ENCODE peak calls at places on chromosomes 1 and 21, in five cellular contexts. One of them, this sample, is unnamed. For H3K36me3, the result is how much of the 10 kb centered on the place peaks cover.

GRCh38 chr1:174815036-174815435 is 184.7 kb upstream of the CACYBP start:
- DNase-seq in tibial nerve: no peak
- DNase-seq in neuronal stem cell: no peak
- DNase-seq in GM23338: no peak
- DNase-seq in OCI-LY7: peak
- DNase-seq in this sample: no peak

GRCh38 chr1:111471012-111471411 is 2.8 kb upstream of the C1orf162 start:
- DNase-seq in tibial nerve: no peak
- DNase-seq in neuronal stem cell: no peak
- DNase-seq in GM23338: no peak
- DNase-seq in OCI-LY7: peak
- DNase-seq in this sample: peak

GRCh38 chr1:150999051-150999674 is 7.5 kb downstream of the MINDY1 start:
- DNase-seq in tibial nerve: no peak
- DNase-seq in neuronal stem cell: no peak
- DNase-seq in GM23338: no peak
- DNase-seq in OCI-LY7: no peak
- DNase-seq in this sample: no peak

GRCh38 chr21:28892550-28893111 is 100.0 kb downstream of the LTN1 start:
- DNase-seq in tibial nerve: no peak
- DNase-seq in neuronal stem cell: no peak
- DNase-seq in GM23338: no peak
- DNase-seq in OCI-LY7: no peak
- DNase-seq in this sample: no peak

GRCh38 chr1:66652556-66652955 is 99.7 kb upstream of the DYNLT5 start:
- DNase-seq in tibial nerve: no peak
- DNase-seq in neuronal stem cell: no peak
- DNase-seq in GM23338: peak
- DNase-seq in OCI-LY7: no peak
- DNase-seq in this sample: no peak

GRCh38 chr21:35328856-35329455 is 279.9 kb upstream of the RUNX1 start:
- DNase-seq in tibial nerve: no peak
- DNase-seq in neuronal stem cell: no peak
- DNase-seq in GM23338: no peak
- DNase-seq in OCI-LY7: no peak
- DNase-seq in this sample: no peak

GRCh38 chr1:184567016-184567415 is 180.2 kb downstream of the C1orf21 start:
- DNase-seq in tibial nerve: no peak
- DNase-seq in neuronal stem cell: no peak
- DNase-seq in GM23338: no peak
- DNase-seq in OCI-LY7: no peak
- DNase-seq in this sample: no peak

GRCh38 chr1:94237291-94238226 is at the start of gene ARHGAP29:
- DNase-seq in tibial nerve: peak
- DNase-seq in neuronal stem cell: peak
- DNase-seq in GM23338: peak
- DNase-seq in OCI-LY7: peak
- DNase-seq in this sample: peak

GRCh38 chr1:9867408-9868243 is 42.4 kb downstream of the CTNNBIP1 start:
- DNase-seq in tibial nerve: peak
- DNase-seq in neuronal stem cell: peak
- DNase-seq in GM23338: peak
- DNase-seq in OCI-LY7: peak
- DNase-seq in this sample: peak

GRCh38 chr1:83077411-83077810 is 921.5 kb downstream of the TTLL7 start:
- DNase-seq in tibial nerve: no peak
- DNase-seq in neuronal stem cell: no peak
- DNase-seq in GM23338: no peak
- DNase-seq in OCI-LY7: no peak
- DNase-seq in this sample: no peak

GRCh38 chr1:226987623-226988336 is 47.7 kb downstream of the COQ8A start:
- DNase-seq in tibial nerve: no peak
- DNase-seq in neuronal stem cell: no peak
- DNase-seq in GM23338: no peak
- DNase-seq in OCI-LY7: no peak
- DNase-seq in this sample: no peak
- H3K36me3 ChIP-seq in tibial nerve: half or more
- H3K36me3 ChIP-seq in neuronal stem cell: under half
- H3K36me3 ChIP-seq in GM23338: under half
- H3K36me3 ChIP-seq in OCI-LY7: under half
- H3K36me3 ChIP-seq in this sample: under half

DNA sequence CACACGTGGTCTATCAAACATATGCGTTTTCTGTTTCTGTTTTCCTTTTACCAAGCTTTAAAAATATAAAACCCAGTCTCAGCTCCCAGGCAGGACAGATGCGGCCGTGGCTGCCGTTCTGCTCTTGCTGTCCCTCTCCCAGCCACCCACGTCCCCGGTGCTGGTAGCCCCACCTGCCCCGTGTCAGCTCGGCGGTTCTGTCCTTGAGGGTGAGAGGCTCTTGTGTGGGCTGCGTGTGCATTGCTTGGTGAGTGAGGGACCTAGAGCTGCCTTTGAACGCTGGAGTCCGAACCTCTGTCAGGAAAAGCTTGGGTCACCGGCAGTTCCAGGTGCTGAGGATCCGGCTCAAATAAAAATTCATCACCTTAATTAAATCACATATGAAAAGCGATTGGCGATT is 4.4 kb downstream of the RER1 start:
- DNase-seq in tibial nerve: no peak
- DNase-seq in neuronal stem cell: no peak
- DNase-seq in GM23338: no peak
- DNase-seq in OCI-LY7: no peak
- DNase-seq in this sample: no peak
- H3K36me3 ChIP-seq in tibial nerve: half or more
- H3K36me3 ChIP-seq in neuronal stem cell: half or more
- H3K36me3 ChIP-seq in GM23338: under half
- H3K36me3 ChIP-seq in OCI-LY7: half or more
- H3K36me3 ChIP-seq in this sample: under half

DNA sequence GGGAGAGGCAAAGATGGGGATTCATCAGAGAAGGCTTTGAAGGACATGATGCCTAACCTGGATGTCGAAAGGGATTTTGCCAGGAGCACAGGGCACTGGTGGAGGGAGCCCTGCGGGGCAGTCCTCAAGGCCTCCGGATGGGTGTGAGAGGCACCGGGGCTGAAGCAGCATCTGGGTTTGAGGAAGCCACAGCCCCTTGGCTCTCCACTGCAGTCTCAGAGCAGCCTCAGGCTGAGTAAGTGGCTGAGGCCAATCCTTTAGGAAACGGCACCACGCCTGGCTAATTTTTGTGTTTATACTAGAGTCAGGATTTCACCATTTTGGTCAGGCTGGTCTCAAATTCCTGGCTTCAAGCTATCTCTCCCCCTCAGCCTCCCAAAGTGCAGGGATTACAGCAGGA is 12.0 kb downstream of the ERVH48-1 start:
- DNase-seq in tibial nerve: no peak
- DNase-seq in neuronal stem cell: no peak
- DNase-seq in GM23338: peak
- DNase-seq in OCI-LY7: no peak
- DNase-seq in this sample: no peak
- H3K36me3 ChIP-seq in tibial nerve: half or more
- H3K36me3 ChIP-seq in neuronal stem cell: under half
- H3K36me3 ChIP-seq in GM23338: under half
- H3K36me3 ChIP-seq in OCI-LY7: under half
- H3K36me3 ChIP-seq in this sample: under half

GRCh38 chr21:41830764-41831452 is 48.2 kb downstream of the PRDM15 start:
- DNase-seq in tibial nerve: no peak
- DNase-seq in neuronal stem cell: no peak
- DNase-seq in GM23338: no peak
- DNase-seq in OCI-LY7: no peak
- DNase-seq in this sample: no peak

GRCh38 chr21:41830145-41830707 is 48.9 kb downstream of the PRDM15 start:
- DNase-seq in tibial nerve: no peak
- DNase-seq in neuronal stem cell: no peak
- DNase-seq in GM23338: no peak
- DNase-seq in OCI-LY7: no peak
- DNase-seq in this sample: no peak

GRCh38 chr21:41831453-41831831 is 47.7 kb downstream of the PRDM15 start:
- DNase-seq in tibial nerve: no peak
- DNase-seq in neuronal stem cell: no peak
- DNase-seq in GM23338: no peak
- DNase-seq in OCI-LY7: no peak
- DNase-seq in this sample: no peak

GRCh38 chr21:41827951-41828883 is 50.9 kb downstream of the PRDM15 start:
- DNase-seq in tibial nerve: no peak
- DNase-seq in neuronal stem cell: no peak
- DNase-seq in GM23338: no peak
- DNase-seq in OCI-LY7: peak
- DNase-seq in this sample: no peak

DNA sequence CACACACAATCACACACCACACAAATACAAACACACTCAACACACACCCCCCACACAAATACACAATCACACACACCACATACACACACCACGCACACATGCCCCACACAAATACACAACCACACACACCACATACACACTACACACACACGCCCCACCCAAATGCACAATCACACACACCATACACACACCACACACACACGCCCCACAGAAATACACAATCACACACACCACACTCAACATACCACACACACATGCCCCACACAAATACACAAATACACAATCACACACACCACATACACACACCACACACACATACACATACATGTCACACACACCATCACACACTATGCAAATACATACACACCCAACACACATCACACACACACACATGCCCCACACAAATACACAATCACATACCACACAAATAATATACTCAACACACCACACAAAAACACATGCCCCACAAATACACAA is 50.2 kb downstream of the PRDM15 start:
- DNase-seq in tibial nerve: no peak
- DNase-seq in neuronal stem cell: no peak
- DNase-seq in GM23338: no peak
- DNase-seq in OCI-LY7: no peak
- DNase-seq in this sample: no peak
- H3K36me3 ChIP-seq in tibial nerve: half or more
- H3K36me3 ChIP-seq in neuronal stem cell: under half
- H3K36me3 ChIP-seq in GM23338: under half
- H3K36me3 ChIP-seq in OCI-LY7: under half
- H3K36me3 ChIP-seq in this sample: under half

GRCh38 chr1:39845569-39846566 is 37.4 kb downstream of the TRIT1 start:
- DNase-seq in tibial nerve: peak
- DNase-seq in neuronal stem cell: no peak
- DNase-seq in GM23338: no peak
- DNase-seq in OCI-LY7: peak
- DNase-seq in this sample: peak
- H3K36me3 ChIP-seq in tibial nerve: half or more
- H3K36me3 ChIP-seq in neuronal stem cell: under half
- H3K36me3 ChIP-seq in GM23338: under half
- H3K36me3 ChIP-seq in OCI-LY7: half or more
- H3K36me3 ChIP-seq in this sample: under half

GRCh38 chr21:33670076-33670475 is 27.8 kb downstream of the ITSN1 start:
- DNase-seq in tibial nerve: no peak
- DNase-seq in neuronal stem cell: no peak
- DNase-seq in GM23338: no peak
- DNase-seq in OCI-LY7: no peak
- DNase-seq in this sample: no peak

GRCh38 chr21:33668620-33669019 is 26.3 kb downstream of the ITSN1 start:
- DNase-seq in tibial nerve: no peak
- DNase-seq in neuronal stem cell: no peak
- DNase-seq in GM23338: no peak
- DNase-seq in OCI-LY7: no peak
- DNase-seq in this sample: no peak

GRCh38 chr21:33673473-33673872 is 31.2 kb downstream of the ITSN1 start:
- DNase-seq in tibial nerve: no peak
- DNase-seq in neuronal stem cell: no peak
- DNase-seq in GM23338: no peak
- DNase-seq in OCI-LY7: no peak
- DNase-seq in this sample: no peak

DNA sequence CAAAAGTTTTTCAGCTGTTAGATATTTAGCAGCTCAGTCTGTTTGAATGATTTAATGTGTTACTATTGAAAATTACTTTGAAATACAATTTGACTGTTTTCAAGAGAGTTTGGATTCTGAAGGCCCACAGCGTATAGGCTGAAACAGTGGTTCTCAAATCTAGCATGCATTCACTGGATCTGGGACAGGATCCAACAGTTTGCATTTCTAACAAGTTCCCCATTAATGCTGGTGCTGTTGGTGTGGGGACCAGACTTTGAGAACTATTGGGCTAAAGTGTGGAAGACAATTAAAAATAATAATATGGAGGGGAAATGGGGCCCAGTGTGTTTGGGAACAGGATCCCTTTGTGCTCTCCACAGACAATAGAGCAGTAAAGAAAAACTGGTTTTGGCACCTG is 31.9 kb downstream of the ITSN1 start:
- DNase-seq in tibial nerve: no peak
- DNase-seq in neuronal stem cell: no peak
- DNase-seq in GM23338: no peak
- DNase-seq in OCI-LY7: no peak
- DNase-seq in this sample: no peak
- H3K36me3 ChIP-seq in tibial nerve: under half
- H3K36me3 ChIP-seq in neuronal stem cell: under half
- H3K36me3 ChIP-seq in GM23338: under half
- H3K36me3 ChIP-seq in OCI-LY7: under half
- H3K36me3 ChIP-seq in this sample: under half

DNA sequence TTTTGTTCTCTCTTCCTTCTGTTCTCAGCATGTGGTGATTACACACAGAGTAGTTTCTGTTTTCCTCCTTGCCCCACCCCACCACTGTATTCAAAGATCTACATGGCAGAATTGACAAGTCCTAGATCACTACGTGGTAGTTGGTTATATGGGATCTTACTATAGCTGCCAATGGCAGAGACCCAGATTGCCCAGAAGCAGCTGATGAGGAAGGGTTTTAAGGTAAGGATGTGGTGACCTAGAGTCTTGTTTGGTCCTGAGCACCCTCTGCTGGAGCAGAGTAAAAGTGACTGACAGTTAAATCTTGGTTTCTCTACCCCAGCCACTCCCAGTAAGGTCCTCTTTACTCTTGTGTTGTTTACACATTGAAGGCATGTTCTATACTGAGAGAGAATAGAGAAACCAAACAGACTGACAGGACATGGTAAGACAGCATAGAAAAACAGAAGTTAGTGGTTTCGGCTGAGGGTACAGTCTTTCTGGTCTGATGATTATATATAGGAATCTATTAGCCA is 22.8 kb upstream of the STRIP1 start:
- DNase-seq in tibial nerve: no peak
- DNase-seq in neuronal stem cell: no peak
- DNase-seq in GM23338: peak
- DNase-seq in OCI-LY7: peak
- DNase-seq in this sample: peak
- H3K36me3 ChIP-seq in tibial nerve: half or more
- H3K36me3 ChIP-seq in neuronal stem cell: under half
- H3K36me3 ChIP-seq in GM23338: half or more
- H3K36me3 ChIP-seq in OCI-LY7: half or more
- H3K36me3 ChIP-seq in this sample: half or more